ENCODE peak calls at places on chromosome 16, in five cellular contexts. L is NCI-H1092 treated with DMSO at 0.1 percent for 48 hours, Z is omental fat pad, P is MV-4-11, O is mucosa of descending colon. R is an unnamed sample.

GRCh38 chr16:83915491-83915890 is 16.6 kb downstream of the MLYCD start:
- DNase-seq in P (no peak), O (no peak), L (no peak), Z (no peak), R (no peak)

GRCh38 chr16:27505297-27506236 is 44.1 kb downstream of the GTF3C1 start:
- DNase-seq in O (no peak), L (no peak), Z (no peak), P (no peak), R (no peak)

GRCh38 chr16:54453863-54454262 is 167.3 kb upstream of the IRX3 start:
- DNase-seq in O (no peak), Z (no peak), L (no peak), P (no peak), R (no peak)

GRCh38 chr16:56932588-56933265 is 785 bp downstream of the HERPUD1 start:
- DNase-seq in Z (peak), P (peak), O (peak), L (peak), R (peak)

GRCh38 chr16:4477966-4478365 is 1.8 kb downstream of the HMOX2 start:
- DNase-seq in Z (no peak), O (no peak), L (no peak), P (peak), R (no peak)

GRCh38 chr16:1159973-1160772 is 7.3 kb downstream of the CACNA1H start:
- DNase-seq in Z (no peak), P (no peak), O (no peak), L (peak), R (peak)

GRCh38 chr16:85460252-85460982 is 152.7 kb upstream of the GSE1 start:
- DNase-seq in Z (no peak), P (no peak), L (no peak), O (peak), R (peak)

GRCh38 chr16:88721236-88721635 is 14.9 kb downstream of the CTU2 start:
- DNase-seq in P (no peak), O (no peak), Z (no peak), L (no peak), R (no peak)

GRCh38 chr16:10780628-10781027 is 37.0 kb downstream of the NUBP1 start:
- DNase-seq in O (no peak), Z (no peak), L (no peak), P (no peak), R (no peak)

GRCh38 chr16:57536306-57537193 is at the start of gene CCDC102A:
- DNase-seq in L (no peak), Z (peak), O (no peak), P (peak), R (peak)

GRCh38 chr16:86934581-86935322 is 356.4 kb downstream of the FOXL1 start:
- DNase-seq in P (no peak), L (no peak), Z (no peak), O (no peak), R (no peak)

GRCh38 chr16:48153689-48154265 is 2.0 kb downstream of the ABCC12 start:
- DNase-seq in O (no peak), P (no peak), Z (no peak), L (peak), R (no peak)

GRCh38 chr16:81520560-81521135 is 76.0 kb downstream of the CMIP start:
- DNase-seq in Z (no peak), O (no peak), P (peak), L (no peak), R (no peak)

GRCh38 chr16:17334096-17334495 is 136.7 kb downstream of the XYLT1 start:
- DNase-seq in L (no peak), P (peak), Z (no peak), O (no peak), R (peak)

GRCh38 chr16:85448557-85449194 is 164.4 kb upstream of the GSE1 start:
- DNase-seq in Z (no peak), P (no peak), O (peak), L (peak), R (no peak)

GRCh38 chr16:7313170-7313569 is 19.5 kb upstream of the RBFOX1 start:
- DNase-seq in L (peak), O (no peak), Z (no peak), P (no peak), R (no peak)

GRCh38 chr16:69169607-69170352 is 17.2 kb upstream of the SNTB2 start:
- DNase-seq in P (no peak), O (no peak), Z (no peak), L (no peak), R (no peak)

GRCh38 chr16:73350707-73351452 is 303.0 kb upstream of the ZFHX3 start:
- DNase-seq in Z (no peak), P (no peak), L (no peak), O (no peak), R (no peak)

GRCh38 chr16:21336231-21336630 is 58.1 kb upstream of the CRYM start:
- DNase-seq in P (no peak), Z (no peak), L (no peak), O (no peak), R (no peak)

GRCh38 chr16:805474-805873 is 4.9 kb upstream of the GNG13 start:
- DNase-seq in O (no peak), L (no peak), Z (no peak), P (no peak), R (no peak)

GRCh38 chr16:13919330-13919682 is 648 bp upstream of the ERCC4 start:
- DNase-seq in Z (no peak), P (no peak), L (peak), O (peak), R (no peak)

GRCh38 chr16:57091200-57091989 is 988 bp upstream of the CPNE2 start:
- DNase-seq in Z (peak), L (no peak), P (peak), O (peak), R (peak)

GRCh38 chr16:57175896-57176295 is 9.9 kb downstream of the PSME3IP1 start:
- DNase-seq in O (no peak), Z (no peak), L (no peak), P (no peak), R (no peak)

GRCh38 chr16:5228369-5228768 is 130.8 kb upstream of the EEF2KMT start:
- DNase-seq in Z (no peak), P (no peak), O (no peak), L (no peak), R (no peak)

GRCh38 chr16:88575251-88575650 is 5.0 kb downstream of the ZC3H18 start:
- DNase-seq in L (no peak), P (no peak), O (no peak), Z (no peak), R (no peak)

GRCh38 chr16:79037429-79038373 is 562.8 kb downstream of the MAF start:
- DNase-seq in P (no peak), O (peak), L (peak), Z (no peak), R (no peak)

GRCh38 chr16:70601576-70602575 is 44.5 kb upstream of the IL34 start:
- DNase-seq in L (no peak), Z (no peak), P (no peak), O (no peak), R (no peak)

GRCh38 chr16:12728471-12728870 is 75.2 kb downstream of the CPPED1 start:
- DNase-seq in Z (no peak), P (no peak), L (no peak), O (no peak), R (no peak)

GRCh38 chr16:85416267-85417109 is 196.6 kb upstream of the GSE1 start:
- DNase-seq in O (peak), P (peak), Z (no peak), L (peak), R (peak)

GRCh38 chr16:55499951-55500350 is 8.9 kb upstream of the LPCAT2 start:
- DNase-seq in O (no peak), Z (no peak), P (peak), L (no peak), R (no peak)

GRCh38 chr16:89815639-89816348 is 653 bp downstream of the FANCA start:
- DNase-seq in P (peak), O (no peak), Z (no peak), L (no peak), R (no peak)

GRCh38 chr16:57235128-57236092 is 9.6 kb upstream of the ARL2BP start:
- DNase-seq in L (peak), P (peak), Z (no peak), O (no peak), R (no peak)

GRCh38 chr16:74743668-74744299 is 30.8 kb downstream of the FA2H start:
- DNase-seq in Z (peak), O (peak), P (no peak), L (no peak), R (no peak)

R was measured in right cardiac atrium.